ENCODE peak calls at places on chromosome 1, in eight cellular contexts. One of them, this sample, is unnamed.

GRCh38 chr1:25492323-25492722 is 51.1 kb upstream of the LDLRAP1 start:
- DNase-seq in dorsolateral prefrontal cortex: no peak
- DNase-seq in esophagus squamous epithelium: no peak
- DNase-seq in heart right ventricle: no peak
- DNase-seq in suprapubic skin: no peak
- DNase-seq in colonic mucosa: no peak
- DNase-seq in SJCRH30: no peak
- DNase-seq in psoas muscle: no peak
- DNase-seq in this sample: no peak

GRCh38 chr1:64163972-64164371 is 39.5 kb upstream of the UBE2U start:
- DNase-seq in dorsolateral prefrontal cortex: no peak
- DNase-seq in esophagus squamous epithelium: no peak
- DNase-seq in heart right ventricle: no peak
- DNase-seq in suprapubic skin: no peak
- DNase-seq in colonic mucosa: no peak
- DNase-seq in SJCRH30: peak
- DNase-seq in psoas muscle: no peak
- DNase-seq in this sample: no peak

GRCh38 chr1:118934706-118935105 is 53.4 kb downstream of the TBX15 start:
- DNase-seq in dorsolateral prefrontal cortex: no peak
- DNase-seq in esophagus squamous epithelium: no peak
- DNase-seq in heart right ventricle: no peak
- DNase-seq in suprapubic skin: no peak
- DNase-seq in colonic mucosa: no peak
- DNase-seq in SJCRH30: no peak
- DNase-seq in psoas muscle: no peak
- DNase-seq in this sample: no peak

GRCh38 chr1:236992449-236992848 is 11.8 kb downstream of the MT1HL1 start:
- DNase-seq in dorsolateral prefrontal cortex: no peak
- DNase-seq in esophagus squamous epithelium: no peak
- DNase-seq in heart right ventricle: no peak
- DNase-seq in suprapubic skin: no peak
- DNase-seq in colonic mucosa: no peak
- DNase-seq in SJCRH30: no peak
- DNase-seq in psoas muscle: no peak
- DNase-seq in this sample: no peak

GRCh38 chr1:110286564-110286963 is 52.6 kb upstream of the RBM15 start:
- DNase-seq in dorsolateral prefrontal cortex: no peak
- DNase-seq in esophagus squamous epithelium: no peak
- DNase-seq in heart right ventricle: no peak
- DNase-seq in suprapubic skin: no peak
- DNase-seq in colonic mucosa: no peak
- DNase-seq in SJCRH30: no peak
- DNase-seq in psoas muscle: no peak
- DNase-seq in this sample: no peak

GRCh38 chr1:51341876-51342496 is 11.6 kb upstream of the TTC39A start:
- DNase-seq in dorsolateral prefrontal cortex: no peak
- DNase-seq in esophagus squamous epithelium: no peak
- DNase-seq in heart right ventricle: no peak
- DNase-seq in suprapubic skin: no peak
- DNase-seq in colonic mucosa: no peak
- DNase-seq in SJCRH30: peak
- DNase-seq in psoas muscle: no peak
- DNase-seq in this sample: no peak

GRCh38 chr1:47216278-47217059 is 15.6 kb downstream of the TAL1 start:
- DNase-seq in dorsolateral prefrontal cortex: no peak
- DNase-seq in esophagus squamous epithelium: no peak
- DNase-seq in heart right ventricle: no peak
- DNase-seq in suprapubic skin: no peak
- DNase-seq in colonic mucosa: no peak
- DNase-seq in SJCRH30: no peak
- DNase-seq in psoas muscle: no peak
- DNase-seq in this sample: no peak

GRCh38 chr1:164623805-164624204 is 64.8 kb downstream of the PBX1 start:
- DNase-seq in dorsolateral prefrontal cortex: no peak
- DNase-seq in esophagus squamous epithelium: no peak
- DNase-seq in heart right ventricle: no peak
- DNase-seq in suprapubic skin: no peak
- DNase-seq in colonic mucosa: no peak
- DNase-seq in SJCRH30: no peak
- DNase-seq in psoas muscle: no peak
- DNase-seq in this sample: no peak

GRCh38 chr1:14039894-14040430 is 340.0 kb downstream of the PRDM2 start:
- DNase-seq in dorsolateral prefrontal cortex: no peak
- DNase-seq in esophagus squamous epithelium: no peak
- DNase-seq in heart right ventricle: no peak
- DNase-seq in suprapubic skin: no peak
- DNase-seq in colonic mucosa: no peak
- DNase-seq in SJCRH30: no peak
- DNase-seq in psoas muscle: no peak
- DNase-seq in this sample: no peak
- H3K4me3 ChIP-seq in dorsolateral prefrontal cortex: no peak
- H3K4me3 ChIP-seq in esophagus squamous epithelium: no peak
- H3K4me3 ChIP-seq in heart right ventricle: no peak
- H3K4me3 ChIP-seq in suprapubic skin: no peak
- H3K4me3 ChIP-seq in colonic mucosa: no peak
- H3K4me3 ChIP-seq in SJCRH30: no peak
- H3K4me3 ChIP-seq in psoas muscle: no peak
- H3K4me3 ChIP-seq in this sample: no peak

DNA sequence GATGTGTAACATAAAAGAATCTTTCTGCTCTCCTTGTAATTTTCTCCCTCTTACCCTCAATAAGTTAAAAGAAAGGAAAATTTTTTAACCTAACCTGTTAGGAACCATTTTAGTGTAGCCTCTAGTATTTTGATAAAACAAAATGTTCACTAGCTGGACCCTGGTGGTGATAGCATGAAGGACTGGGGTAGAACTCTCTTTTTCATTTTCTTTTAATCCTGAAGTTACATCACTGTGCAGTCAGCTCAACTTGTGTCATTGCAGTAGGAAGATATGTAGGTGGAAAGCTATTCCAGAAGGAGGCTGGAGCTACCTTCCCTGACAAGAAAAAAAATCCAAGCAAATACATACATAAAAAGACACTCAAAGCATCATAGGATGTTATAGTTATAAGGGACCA is 39.3 kb downstream of the NFIA start:
- DNase-seq in dorsolateral prefrontal cortex: no peak
- DNase-seq in esophagus squamous epithelium: no peak
- DNase-seq in heart right ventricle: no peak
- DNase-seq in suprapubic skin: no peak
- DNase-seq in colonic mucosa: no peak
- DNase-seq in SJCRH30: no peak
- DNase-seq in psoas muscle: no peak
- DNase-seq in this sample: no peak
- H3K4me3 ChIP-seq in dorsolateral prefrontal cortex: no peak
- H3K4me3 ChIP-seq in esophagus squamous epithelium: no peak
- H3K4me3 ChIP-seq in heart right ventricle: no peak
- H3K4me3 ChIP-seq in suprapubic skin: no peak
- H3K4me3 ChIP-seq in colonic mucosa: no peak
- H3K4me3 ChIP-seq in SJCRH30: no peak
- H3K4me3 ChIP-seq in psoas muscle: peak
- H3K4me3 ChIP-seq in this sample: peak

GRCh38 chr1:99363531-99363930 is 99.2 kb downstream of the PLPPR4 start:
- DNase-seq in dorsolateral prefrontal cortex: no peak
- DNase-seq in esophagus squamous epithelium: no peak
- DNase-seq in heart right ventricle: no peak
- DNase-seq in suprapubic skin: no peak
- DNase-seq in colonic mucosa: no peak
- DNase-seq in SJCRH30: peak
- DNase-seq in psoas muscle: no peak
- DNase-seq in this sample: no peak
- H3K4me3 ChIP-seq in dorsolateral prefrontal cortex: no peak
- H3K4me3 ChIP-seq in esophagus squamous epithelium: no peak
- H3K4me3 ChIP-seq in heart right ventricle: no peak
- H3K4me3 ChIP-seq in suprapubic skin: no peak
- H3K4me3 ChIP-seq in colonic mucosa: no peak
- H3K4me3 ChIP-seq in SJCRH30: no peak
- H3K4me3 ChIP-seq in psoas muscle: no peak
- H3K4me3 ChIP-seq in this sample: no peak

DNA sequence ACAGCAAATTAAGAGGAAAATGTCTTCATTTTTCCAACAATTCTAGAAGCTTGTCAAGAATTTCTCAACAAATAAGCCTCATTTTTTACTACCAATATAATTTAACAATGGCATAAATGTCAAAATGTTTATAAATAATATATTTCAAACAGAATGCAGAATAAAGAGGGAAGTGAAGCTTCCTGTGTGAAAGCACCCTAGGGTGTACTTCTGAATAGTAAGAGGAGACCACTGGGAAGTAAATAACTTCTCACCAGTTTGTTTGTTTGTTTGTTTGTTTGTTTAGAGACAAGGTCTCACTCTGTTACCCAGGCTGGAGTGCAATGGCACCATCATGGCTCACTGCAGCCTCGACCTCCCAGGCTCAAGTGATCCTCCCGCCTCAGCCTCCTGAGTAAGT is 244.3 kb downstream of the SLC45A1 start:
- DNase-seq in dorsolateral prefrontal cortex: no peak
- DNase-seq in esophagus squamous epithelium: no peak
- DNase-seq in heart right ventricle: no peak
- DNase-seq in suprapubic skin: no peak
- DNase-seq in colonic mucosa: no peak
- DNase-seq in SJCRH30: no peak
- DNase-seq in psoas muscle: no peak
- DNase-seq in this sample: no peak
- H3K4me3 ChIP-seq in dorsolateral prefrontal cortex: no peak
- H3K4me3 ChIP-seq in esophagus squamous epithelium: no peak
- H3K4me3 ChIP-seq in heart right ventricle: no peak
- H3K4me3 ChIP-seq in suprapubic skin: no peak
- H3K4me3 ChIP-seq in colonic mucosa: no peak
- H3K4me3 ChIP-seq in SJCRH30: no peak
- H3K4me3 ChIP-seq in psoas muscle: no peak
- H3K4me3 ChIP-seq in this sample: no peak

DNA sequence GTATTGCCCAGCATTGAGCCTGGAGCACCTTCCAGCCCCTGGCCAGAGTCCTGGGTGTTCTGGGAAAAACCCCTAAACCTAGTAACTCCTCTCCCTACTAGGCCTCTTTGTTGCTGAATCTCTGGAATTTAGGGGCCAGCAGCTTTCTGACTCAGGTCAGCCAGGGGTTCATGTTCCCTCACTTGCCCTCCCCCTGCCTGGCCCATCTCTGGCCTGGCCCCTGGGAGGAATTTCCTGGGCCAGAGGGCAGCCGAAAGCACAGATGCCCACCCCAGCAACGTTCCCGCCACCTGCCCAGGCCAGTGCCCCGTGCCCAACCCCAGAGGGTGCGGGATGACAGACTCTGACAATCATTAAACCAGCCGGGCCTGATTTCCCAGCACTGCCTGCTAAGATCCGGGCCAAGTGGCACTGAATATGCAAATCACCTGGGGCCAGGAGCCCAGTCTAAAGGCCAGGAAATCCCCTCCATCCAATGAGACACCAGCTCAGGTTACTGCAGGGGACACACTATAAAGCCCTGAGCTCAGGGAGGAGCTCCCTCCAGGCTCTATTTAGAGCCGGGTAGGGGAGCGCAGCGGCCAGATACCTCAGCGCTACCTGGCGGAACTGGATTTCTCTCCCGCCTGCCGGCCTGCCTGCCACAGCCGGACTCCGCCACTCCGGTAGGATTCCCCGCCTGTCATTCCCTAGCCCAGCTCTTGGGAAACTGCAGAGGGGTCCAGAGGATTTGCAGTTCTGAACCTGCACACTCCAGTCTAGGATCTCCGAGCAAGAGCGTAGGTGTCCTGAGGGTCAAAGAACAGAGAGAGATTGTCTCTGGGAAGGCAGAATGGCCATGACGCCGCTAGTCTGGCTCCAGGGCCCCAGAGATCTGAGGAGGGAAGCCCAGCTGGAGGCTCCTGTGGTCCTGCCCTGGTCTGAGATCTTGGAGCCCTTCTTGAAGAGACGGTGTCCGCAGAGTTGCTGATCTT is at the start of gene ELF3:
- DNase-seq in dorsolateral prefrontal cortex: no peak
- DNase-seq in esophagus squamous epithelium: no peak
- DNase-seq in heart right ventricle: no peak
- DNase-seq in suprapubic skin: no peak
- DNase-seq in colonic mucosa: peak
- DNase-seq in SJCRH30: peak
- DNase-seq in psoas muscle: no peak
- DNase-seq in this sample: no peak
- H3K4me3 ChIP-seq in dorsolateral prefrontal cortex: no peak
- H3K4me3 ChIP-seq in esophagus squamous epithelium: peak
- H3K4me3 ChIP-seq in heart right ventricle: no peak
- H3K4me3 ChIP-seq in suprapubic skin: peak
- H3K4me3 ChIP-seq in colonic mucosa: peak
- H3K4me3 ChIP-seq in SJCRH30: no peak
- H3K4me3 ChIP-seq in psoas muscle: no peak
- H3K4me3 ChIP-seq in this sample: no peak

DNA sequence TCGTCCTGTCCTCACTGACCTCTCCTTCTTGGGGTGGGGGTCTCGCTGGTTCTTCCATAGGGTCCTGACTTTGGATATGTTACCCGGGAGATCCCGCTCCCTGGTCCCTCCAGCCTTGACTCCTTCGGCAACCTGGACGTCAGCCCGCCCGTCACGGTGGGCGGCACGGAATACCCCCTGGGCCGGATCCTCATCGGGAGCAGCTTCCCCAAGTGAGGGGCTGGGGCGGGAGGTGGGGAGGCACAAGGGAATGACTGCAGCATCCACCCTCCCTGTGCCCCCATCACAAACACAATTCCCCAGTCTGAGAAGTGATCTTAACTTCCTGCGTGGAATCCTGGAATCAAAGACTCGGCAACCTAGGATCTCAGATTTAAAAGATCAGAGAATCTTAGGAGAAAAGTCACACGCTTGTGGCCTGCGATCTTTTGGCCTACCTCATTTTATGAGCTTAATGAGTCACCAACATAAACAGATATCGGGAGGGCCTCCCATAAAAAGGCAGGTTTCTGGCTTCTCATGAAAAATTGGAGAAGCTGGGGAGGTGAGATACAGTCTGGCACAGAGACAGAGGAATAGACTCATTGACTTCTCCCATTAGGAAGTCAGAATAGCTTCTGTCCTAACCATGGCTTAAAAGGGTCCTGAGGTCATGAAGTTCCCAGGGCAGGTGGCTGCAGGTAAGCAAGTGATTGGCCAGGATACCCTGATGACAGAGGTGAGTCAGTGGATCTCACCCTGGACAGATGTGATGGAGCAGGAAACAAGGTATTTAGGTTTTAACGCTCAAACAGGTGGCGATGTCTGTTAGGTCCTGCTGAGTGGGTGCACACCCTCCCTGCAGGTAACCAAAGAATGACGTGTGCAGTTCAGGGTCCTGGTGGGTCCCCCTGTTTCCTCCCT is 15.9 kb upstream of the PADI3 start:
- DNase-seq in dorsolateral prefrontal cortex: no peak
- DNase-seq in esophagus squamous epithelium: no peak
- DNase-seq in heart right ventricle: no peak
- DNase-seq in suprapubic skin: no peak
- DNase-seq in colonic mucosa: peak
- DNase-seq in SJCRH30: no peak
- DNase-seq in psoas muscle: no peak
- DNase-seq in this sample: no peak
- H3K4me3 ChIP-seq in dorsolateral prefrontal cortex: no peak
- H3K4me3 ChIP-seq in esophagus squamous epithelium: no peak
- H3K4me3 ChIP-seq in heart right ventricle: no peak
- H3K4me3 ChIP-seq in suprapubic skin: no peak
- H3K4me3 ChIP-seq in colonic mucosa: no peak
- H3K4me3 ChIP-seq in SJCRH30: no peak
- H3K4me3 ChIP-seq in psoas muscle: no peak
- H3K4me3 ChIP-seq in this sample: no peak

This sample was measured in gastrocnemius medialis.